ENCODE peak calls at places on chromosomes 2 and 18, in five cellular contexts. One of them, this sample, is unnamed.

GRCh38 chr2:144705328-144706245 is 185.7 kb upstream of the ZEB2 start:
- DNase-seq in A549: no peak
- DNase-seq in K562: no peak
- DNase-seq in HepG2: no peak
- DNase-seq in GM12878: no peak
- DNase-seq in this sample: peak; percentile 52

GRCh38 chr2:101368371-101368770 is 18.9 kb downstream of the CREG2 start:
- DNase-seq in A549: no peak
- DNase-seq in K562: no peak
- DNase-seq in HepG2: no peak
- DNase-seq in GM12878: no peak
- DNase-seq in this sample: peak; percentile 83

GRCh38 chr2:134164306-134164705 is 89.6 kb upstream of the MGAT5 start:
- DNase-seq in A549: no peak
- DNase-seq in K562: no peak
- DNase-seq in HepG2: no peak
- DNase-seq in GM12878: no peak
- DNase-seq in this sample: no peak

GRCh38 chr2:5693288-5694015 is 1.3 kb downstream of the SOX11 start:
- DNase-seq in A549: peak; percentile 16
- DNase-seq in K562: no peak
- DNase-seq in HepG2: no peak
- DNase-seq in GM12878: no peak
- DNase-seq in this sample: no peak

GRCh38 chr2:226652388-226652787 is 147.2 kb downstream of the IRS1 start:
- DNase-seq in A549: peak; percentile 84
- DNase-seq in K562: no peak
- DNase-seq in HepG2: no peak
- DNase-seq in GM12878: no peak
- DNase-seq in this sample: peak; percentile 32

GRCh38 chr2:119218478-119219064 is 5.1 kb upstream of the STEAP3 start:
- DNase-seq in A549: peak; percentile 26
- DNase-seq in K562: peak; percentile 87
- DNase-seq in HepG2: peak; percentile 69
- DNase-seq in GM12878: no peak
- DNase-seq in this sample: peak; percentile 55

GRCh38 chr2:196849895-196850294 is 40.7 kb upstream of the C2orf66 start:
- DNase-seq in A549: peak; percentile 58
- DNase-seq in K562: peak; percentile 5
- DNase-seq in HepG2: peak; percentile 14
- DNase-seq in GM12878: no peak
- DNase-seq in this sample: peak; percentile 12

GRCh38 chr2:187434342-187434785 is 13.7 kb downstream of the CALCRL start:
- DNase-seq in A549: no peak
- DNase-seq in K562: no peak
- DNase-seq in HepG2: no peak
- DNase-seq in GM12878: no peak
- DNase-seq in this sample: no peak

GRCh38 chr18:6616981-6617380 is 112.5 kb upstream of the ARHGAP28 start:
- DNase-seq in A549: no peak
- DNase-seq in K562: no peak
- DNase-seq in HepG2: no peak
- DNase-seq in GM12878: no peak
- DNase-seq in this sample: no peak

DNA sequence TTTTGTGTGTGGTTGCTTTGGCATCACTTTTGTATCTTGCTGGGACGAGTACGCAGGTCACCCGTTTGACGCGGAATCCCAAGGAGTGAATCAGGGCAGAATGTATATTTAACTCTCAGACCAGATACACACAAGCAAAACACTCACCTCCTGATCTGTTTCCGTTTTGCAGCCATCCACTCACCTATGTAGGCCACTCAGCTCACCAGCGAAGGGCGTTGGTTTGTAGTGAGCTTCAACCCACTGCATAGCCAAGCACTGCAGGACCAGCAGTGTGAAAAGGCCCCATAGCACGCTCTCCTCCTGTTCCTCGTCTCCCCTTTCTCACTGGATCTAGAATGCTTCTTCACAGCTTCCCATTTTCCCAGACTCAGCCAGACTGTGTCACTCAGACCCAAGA is 58.3 kb downstream of the ZNF532 start:
- DNase-seq in A549: no peak
- DNase-seq in K562: no peak
- DNase-seq in HepG2: no peak
- DNase-seq in GM12878: no peak
- DNase-seq in this sample: no peak
- TF ChIP-seq MYC in A549: no peak
- TF ChIP-seq MYC in K562: no peak
- TF ChIP-seq MYC in HepG2: no peak
- TF ChIP-seq MYC in GM12878: no peak
- TF ChIP-seq MYC in this sample: no peak

DNA sequence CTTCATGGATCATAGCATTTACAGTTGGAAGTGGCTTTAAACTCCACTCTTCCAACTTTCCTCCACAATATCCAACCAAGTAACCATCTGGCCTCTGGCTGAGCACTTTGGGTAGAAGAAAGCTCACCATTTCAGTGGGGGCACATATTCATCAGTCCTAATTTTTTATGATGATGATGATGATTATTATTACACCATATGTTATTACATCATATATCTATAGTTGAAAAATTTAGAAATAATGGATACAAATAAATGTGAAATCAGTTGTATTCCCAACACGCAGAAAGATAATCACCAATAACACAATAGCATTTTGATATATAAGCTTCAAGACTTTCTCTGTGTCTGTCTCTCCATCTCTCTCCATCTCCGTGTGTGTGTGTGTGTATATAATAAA is 26.6 kb upstream of the ZCCHC2 start:
- DNase-seq in A549: no peak
- DNase-seq in K562: no peak
- DNase-seq in HepG2: no peak
- DNase-seq in GM12878: no peak
- DNase-seq in this sample: no peak
- TF ChIP-seq CTCF in A549: no peak
- TF ChIP-seq CTCF in K562: no peak
- TF ChIP-seq CTCF in HepG2: no peak
- TF ChIP-seq CTCF in GM12878: no peak
- TF ChIP-seq CTCF in this sample: no peak

GRCh38 chr2:191296083-191297006 is 51.1 kb downstream of the MYO1B start:
- DNase-seq in A549: no peak
- DNase-seq in K562: no peak
- DNase-seq in HepG2: no peak
- DNase-seq in GM12878: no peak
- DNase-seq in this sample: no peak
- TF ChIP-seq MYC in A549: no peak
- TF ChIP-seq MYC in K562: no peak
- TF ChIP-seq MYC in HepG2: no peak
- TF ChIP-seq MYC in GM12878: no peak
- TF ChIP-seq MYC in this sample: no peak

GRCh38 chr2:180456811-180457210 is 449.7 kb upstream of the CWC22 start:
- DNase-seq in A549: no peak
- DNase-seq in K562: no peak
- DNase-seq in HepG2: no peak
- DNase-seq in GM12878: no peak
- DNase-seq in this sample: no peak
- TF ChIP-seq CTCF in A549: no peak
- TF ChIP-seq CTCF in K562: no peak
- TF ChIP-seq CTCF in HepG2: no peak
- TF ChIP-seq CTCF in GM12878: no peak
- TF ChIP-seq CTCF in this sample: no peak

DNA sequence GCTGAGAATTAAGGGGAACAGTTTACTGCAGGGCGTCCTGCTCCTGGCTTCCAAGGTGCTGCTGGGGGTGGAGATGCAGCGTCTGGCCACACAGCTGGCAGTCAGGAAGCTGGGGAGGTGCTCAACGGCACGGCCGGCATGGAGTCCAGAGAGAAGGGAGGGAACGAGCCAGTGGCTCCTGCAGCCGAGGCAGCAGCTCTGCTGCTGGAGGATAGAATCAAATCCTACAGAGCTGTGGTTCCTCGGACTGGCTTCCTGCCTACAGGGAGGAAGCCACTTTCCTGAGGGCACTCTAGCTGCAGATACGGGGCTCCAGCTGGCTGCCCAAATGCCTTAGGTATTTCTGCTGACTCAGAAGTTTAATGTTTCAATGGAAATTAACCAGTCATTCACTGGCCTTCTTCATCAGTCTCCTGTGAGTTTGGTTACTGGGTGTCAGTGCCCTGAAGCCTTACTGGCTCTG is 266.3 kb downstream of the TWIST2 start:
- DNase-seq in A549: no peak
- DNase-seq in K562: no peak
- DNase-seq in HepG2: no peak
- DNase-seq in GM12878: no peak
- DNase-seq in this sample: peak; percentile 78
- TF ChIP-seq MYC in A549: no peak
- TF ChIP-seq MYC in K562: no peak
- TF ChIP-seq MYC in HepG2: no peak
- TF ChIP-seq MYC in GM12878: no peak
- TF ChIP-seq MYC in this sample: no peak

This sample was measured in NB4.